ENCODE peak calls at places on chromosomes 3 and 15, in five cellular contexts. L is GM12864, R is cardiac fibroblast, I is brain microvascular endothelial cell, S is IMR-90. D is an unnamed sample.

GRCh38 chr3:53721187-53721946 is 124.9 kb downstream of the CHDH start:
- DNase-seq in L (no peak), R (peak), I (peak), S (peak), D (no peak)

GRCh38 chr3:147960791-147961190 is 551.6 kb downstream of the ZIC1 start:
- DNase-seq in L (no peak), R (no peak), I (no peak), S (no peak), D (no peak)

GRCh38 chr3:108153451-108153981 is 62.7 kb upstream of the CD47 start:
- DNase-seq in L (peak), R (peak), I (peak), S (peak), D (peak)

GRCh38 chr3:50068134-50068533 is 20.6 kb upstream of the RBM5 start:
- DNase-seq in L (no peak), R (no peak), I (peak), S (peak), D (no peak)

GRCh38 chr15:49145651-49146609 is 9.5 kb downstream of the COPS2 start:
- DNase-seq in L (no peak), R (peak), I (peak), S (peak), D (peak)

GRCh38 chr3:194095464-194095863 is 40.5 kb upstream of the HES1 start:
- DNase-seq in L (no peak), R (no peak), I (no peak), S (no peak), D (peak)

GRCh38 chr3:133540896-133541674 is 32.4 kb upstream of the CDV3 start:
- DNase-seq in L (no peak), R (peak), I (no peak), S (peak), D (peak)

GRCh38 chr15:25508369-25509002 is 69.7 kb upstream of the UBE3A start:
- DNase-seq in L (no peak), R (peak), I (peak), S (peak), D (peak)

GRCh38 chr3:163218336-163218735 is 1721.7 kb downstream of the OTOL1 start:
- DNase-seq in L (no peak), R (no peak), I (no peak), S (no peak), D (no peak)

GRCh38 chr15:67134577-67135492 is 69.4 kb downstream of the SMAD3 start:
- DNase-seq in L (no peak), R (no peak), I (no peak), S (no peak), D (no peak)

GRCh38 chr3:63791974-63792373 is 27.1 kb upstream of the C3orf49 start:
- DNase-seq in L (no peak), R (peak), I (peak), S (peak), D (peak)

GRCh38 chr3:184377374-184377773 is 633 bp downstream of the THPO start:
- DNase-seq in L (no peak), R (no peak), I (no peak), S (no peak), D (no peak)

GRCh38 chr15:49458145-49458544 is 35.1 kb downstream of the FGF7 start:
- DNase-seq in L (no peak), R (peak), I (no peak), S (peak), D (no peak)

GRCh38 chr3:182105875-182106274 is 394.1 kb downstream of the SOX2 start:
- DNase-seq in L (no peak), R (no peak), I (no peak), S (no peak), D (no peak)

GRCh38 chr3:194512895-194513601 is 26.2 kb upstream of the ATP13A3 start:
- DNase-seq in L (no peak), R (no peak), I (no peak), S (no peak), D (no peak)

GRCh38 chr3:132344666-132345280 is 27.6 kb downstream of the ACP3 start:
- DNase-seq in L (no peak), R (peak), I (no peak), S (peak), D (no peak)

GRCh38 chr3:48427630-48427962 is 2.3 kb downstream of the PLXNB1 start:
- DNase-seq in L (no peak), R (no peak), I (no peak), S (no peak), D (no peak)

GRCh38 chr3:48426944-48427629 is 2.8 kb downstream of the PLXNB1 start:
- DNase-seq in L (no peak), R (peak), I (no peak), S (no peak), D (no peak)

GRCh38 chr3:48425281-48425812 is 4.5 kb downstream of the PLXNB1 start:
- DNase-seq in L (no peak), R (no peak), I (no peak), S (no peak), D (no peak)

GRCh38 chr3:48428088-48428862 is 1.6 kb downstream of the PLXNB1 start:
- DNase-seq in L (no peak), R (no peak), I (no peak), S (no peak), D (no peak)

DNA sequence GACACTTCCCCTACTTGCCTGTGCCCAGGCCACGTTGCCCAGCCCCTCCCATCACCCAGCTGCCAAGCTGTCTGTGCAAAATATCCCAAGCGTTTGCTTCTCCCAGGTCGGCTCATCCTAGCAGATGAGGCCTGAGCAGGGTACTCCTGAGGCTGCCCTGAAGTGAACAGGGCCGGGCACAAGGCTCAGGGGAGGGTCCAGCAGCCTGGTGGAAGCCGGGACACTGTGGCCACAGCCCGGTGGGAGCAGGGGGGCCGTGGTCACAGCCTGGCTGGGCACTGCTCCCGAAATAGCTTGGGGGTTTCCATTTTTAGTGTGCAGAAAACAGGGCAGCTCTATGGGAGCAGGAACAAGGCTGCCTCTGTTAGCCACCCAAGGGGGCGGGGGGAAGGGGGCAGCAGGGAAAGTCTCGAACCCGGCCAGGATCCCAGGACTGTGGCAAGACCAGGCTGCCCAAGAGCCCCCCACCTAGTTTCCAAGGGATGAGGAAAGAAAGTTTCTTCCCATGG is 3.4 kb downstream of the PLXNB1 start:
- DNase-seq in L (no peak), R (no peak), I (no peak), S (no peak), D (no peak)
- H3K4me3 ChIP-seq in L (no peak), R (no peak), I (no peak), S (no peak), D (no peak)

GRCh38 chr3:117706037-117706436 is 996.5 kb downstream of the TUSC7 start:
- DNase-seq in L (no peak), R (peak), I (peak), S (peak), D (peak)

GRCh38 chr3:117699058-117699457 is 989.5 kb downstream of the TUSC7 start:
- DNase-seq in L (no peak), R (no peak), I (no peak), S (no peak), D (no peak)

GRCh38 chr3:117696871-117697270 is 987.3 kb downstream of the TUSC7 start:
- DNase-seq in L (no peak), R (no peak), I (no peak), S (no peak), D (no peak)

GRCh38 chr3:117695871-117696270 is 986.3 kb downstream of the TUSC7 start:
- DNase-seq in L (no peak), R (no peak), I (no peak), S (no peak), D (no peak)

DNA sequence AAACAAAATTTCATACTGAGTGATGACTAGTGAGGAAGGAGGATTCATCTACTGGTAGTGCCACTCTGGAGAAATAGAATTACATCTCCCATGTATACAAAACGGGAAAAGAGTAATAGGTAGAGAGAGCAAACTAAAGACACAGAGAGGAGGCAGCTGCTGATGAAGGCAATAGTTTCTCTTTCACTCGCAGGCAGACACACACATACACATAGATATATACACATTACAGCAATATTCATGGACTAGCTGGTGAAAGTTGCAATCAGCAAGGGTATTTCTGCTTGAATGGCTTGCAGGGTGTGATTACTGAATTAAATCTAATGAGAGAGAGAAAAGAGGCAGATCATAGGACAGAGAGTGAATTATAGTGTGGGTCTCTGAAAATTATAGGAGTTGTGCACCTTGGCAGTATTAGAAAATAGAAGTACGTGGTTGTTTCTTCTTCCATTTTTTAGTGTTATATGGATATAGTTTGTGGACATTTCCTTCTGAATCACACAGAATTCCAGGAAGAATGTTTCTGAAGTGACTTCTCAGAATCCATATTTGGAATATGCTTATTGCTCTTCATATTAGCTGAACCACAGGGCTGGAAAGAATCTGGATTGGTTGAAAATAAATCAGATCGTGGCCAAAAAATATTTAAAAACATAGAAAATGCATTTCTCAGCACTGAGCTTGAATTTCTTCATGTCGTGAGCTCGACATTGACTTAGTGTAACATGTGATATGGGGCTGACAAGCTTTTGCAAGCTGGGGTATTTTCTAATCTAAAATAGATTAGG is 991.2 kb downstream of the TUSC7 start:
- DNase-seq in L (no peak), R (no peak), I (no peak), S (peak), D (no peak)
- H3K4me3 ChIP-seq in L (no peak), R (no peak), I (no peak), S (peak), D (no peak)

GRCh38 chr3:15330031-15330596 is 2.3 kb downstream of the SH3BP5 start:
- DNase-seq in L (no peak), R (no peak), I (peak), S (peak), D (peak)
- H3K4me3 ChIP-seq in L (peak), R (no peak), I (peak), S (no peak), D (peak)

GRCh38 chr3:100588251-100588650 is 21.1 kb upstream of the ADGRG7 start:
- DNase-seq in L (no peak), R (no peak), I (no peak), S (no peak), D (no peak)

GRCh38 chr3:100586832-100587231 is 22.6 kb upstream of the ADGRG7 start:
- DNase-seq in L (no peak), R (no peak), I (no peak), S (no peak), D (no peak)

GRCh38 chr3:100590840-100591147 is 18.6 kb upstream of the ADGRG7 start:
- DNase-seq in L (no peak), R (no peak), I (no peak), S (no peak), D (no peak)

GRCh38 chr3:100591411-100591810 is 18.0 kb upstream of the ADGRG7 start:
- DNase-seq in L (no peak), R (no peak), I (no peak), S (no peak), D (no peak)

DNA sequence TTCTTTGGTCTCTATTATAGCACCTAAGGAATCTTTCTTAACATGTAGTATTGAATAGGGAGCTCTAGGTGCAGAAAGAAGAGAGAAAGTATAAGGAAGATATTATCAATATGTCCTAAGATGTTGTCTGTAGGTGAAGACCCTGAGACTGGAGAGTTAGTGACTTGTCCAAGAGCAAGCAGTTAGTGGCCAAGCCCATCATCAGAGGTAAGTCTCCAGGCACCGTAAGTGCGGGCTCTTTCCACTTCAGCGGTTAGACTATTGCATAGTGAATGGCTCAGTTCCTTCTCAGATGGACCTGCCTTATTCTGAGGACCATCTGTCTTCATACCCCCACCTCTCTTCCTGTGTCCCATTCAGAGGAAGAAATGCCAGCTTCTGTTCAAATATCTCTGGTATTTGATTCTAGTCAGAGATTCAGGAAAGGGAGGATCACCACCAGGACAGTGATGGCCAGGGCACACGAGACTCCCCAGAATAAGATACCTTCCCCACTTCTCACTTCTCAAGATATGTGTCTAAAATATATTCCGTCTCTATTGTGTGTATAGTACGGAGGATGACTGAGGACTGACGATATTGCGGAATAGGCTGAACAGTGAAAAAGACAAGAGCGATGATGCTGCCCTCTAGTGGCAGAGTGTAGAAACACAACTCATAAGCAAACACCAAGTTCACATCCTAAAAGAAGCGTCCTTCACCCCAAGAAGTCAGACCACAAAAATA is 19.1 kb upstream of the ADGRG7 start:
- DNase-seq in L (no peak), R (peak), I (peak), S (peak), D (peak)
- H3K4me3 ChIP-seq in L (no peak), R (peak), I (peak), S (no peak), D (no peak)

GRCh38 chr15:28107894-28108255 is 8.8 kb upstream of the OCA2 start:
- DNase-seq in L (no peak), R (no peak), I (no peak), S (no peak), D (no peak)

GRCh38 chr15:28105793-28106192 is 6.7 kb upstream of the OCA2 start:
- DNase-seq in L (no peak), R (no peak), I (no peak), S (no peak), D (no peak)

GRCh38 chr15:28107111-28107893 is 8.2 kb upstream of the OCA2 start:
- DNase-seq in L (no peak), R (peak), I (no peak), S (no peak), D (peak)

GRCh38 chr15:28105224-28105791 is 6.2 kb upstream of the OCA2 start:
- DNase-seq in L (no peak), R (no peak), I (no peak), S (no peak), D (no peak)

DNA sequence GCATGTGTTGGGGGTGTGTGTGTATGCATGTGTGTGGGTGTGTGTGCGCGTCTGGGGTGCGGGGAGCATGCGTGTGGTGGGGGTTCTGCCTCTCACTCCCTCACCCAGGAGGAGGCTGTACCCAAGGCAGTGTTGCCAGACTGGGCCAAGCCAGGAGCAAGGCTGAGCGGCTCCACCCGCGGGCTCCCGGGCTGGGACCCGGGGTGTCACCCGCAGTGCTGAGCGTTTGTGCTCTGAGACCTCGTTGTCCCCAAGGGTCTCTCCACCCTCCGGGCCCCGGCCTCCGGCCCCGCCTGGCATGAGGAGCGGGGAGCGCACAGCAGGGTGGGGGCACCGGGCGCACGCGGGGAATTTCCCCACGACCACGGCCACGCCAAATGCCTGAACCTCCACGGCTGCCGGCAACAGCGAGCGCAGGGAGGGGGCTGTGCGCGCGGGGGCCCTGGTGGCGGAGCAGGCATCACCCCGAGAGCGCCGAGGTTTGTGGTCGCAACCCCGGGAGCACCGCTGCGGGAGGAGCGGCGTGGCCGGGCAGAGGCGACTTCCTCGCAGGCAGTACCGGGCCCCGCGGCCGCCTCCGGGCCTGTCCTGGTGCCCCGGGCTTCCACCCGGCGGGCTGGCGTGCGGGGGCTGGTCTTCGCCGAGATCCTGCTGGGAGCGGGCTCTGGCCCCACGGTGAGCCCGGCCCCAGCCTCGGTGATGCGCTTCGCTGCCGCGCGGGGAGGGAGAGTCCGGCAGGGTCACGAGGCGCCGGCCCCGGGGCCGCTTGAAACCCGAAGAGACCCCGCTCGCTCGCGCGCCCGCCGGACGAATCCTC is 7.4 kb upstream of the OCA2 start:
- DNase-seq in L (no peak), R (no peak), I (no peak), S (no peak), D (no peak)
- H3K4me3 ChIP-seq in L (peak), R (peak), I (peak), S (peak), D (peak)

GRCh38 chr3:177357352-177358084 is 160.2 kb upstream of the TBL1XR1 start:
- DNase-seq in L (no peak), R (peak), I (peak), S (peak), D (peak)

GRCh38 chr3:177356113-177356512 is 158.8 kb upstream of the TBL1XR1 start:
- DNase-seq in L (no peak), R (no peak), I (no peak), S (no peak), D (no peak)

GRCh38 chr3:177359601-177360357 is 162.5 kb upstream of the TBL1XR1 start:
- DNase-seq in L (peak), R (peak), I (peak), S (peak), D (peak)

GRCh38 chr3:177358968-177359600 is 161.8 kb upstream of the TBL1XR1 start:
- DNase-seq in L (no peak), R (peak), I (no peak), S (no peak), D (peak)

DNA sequence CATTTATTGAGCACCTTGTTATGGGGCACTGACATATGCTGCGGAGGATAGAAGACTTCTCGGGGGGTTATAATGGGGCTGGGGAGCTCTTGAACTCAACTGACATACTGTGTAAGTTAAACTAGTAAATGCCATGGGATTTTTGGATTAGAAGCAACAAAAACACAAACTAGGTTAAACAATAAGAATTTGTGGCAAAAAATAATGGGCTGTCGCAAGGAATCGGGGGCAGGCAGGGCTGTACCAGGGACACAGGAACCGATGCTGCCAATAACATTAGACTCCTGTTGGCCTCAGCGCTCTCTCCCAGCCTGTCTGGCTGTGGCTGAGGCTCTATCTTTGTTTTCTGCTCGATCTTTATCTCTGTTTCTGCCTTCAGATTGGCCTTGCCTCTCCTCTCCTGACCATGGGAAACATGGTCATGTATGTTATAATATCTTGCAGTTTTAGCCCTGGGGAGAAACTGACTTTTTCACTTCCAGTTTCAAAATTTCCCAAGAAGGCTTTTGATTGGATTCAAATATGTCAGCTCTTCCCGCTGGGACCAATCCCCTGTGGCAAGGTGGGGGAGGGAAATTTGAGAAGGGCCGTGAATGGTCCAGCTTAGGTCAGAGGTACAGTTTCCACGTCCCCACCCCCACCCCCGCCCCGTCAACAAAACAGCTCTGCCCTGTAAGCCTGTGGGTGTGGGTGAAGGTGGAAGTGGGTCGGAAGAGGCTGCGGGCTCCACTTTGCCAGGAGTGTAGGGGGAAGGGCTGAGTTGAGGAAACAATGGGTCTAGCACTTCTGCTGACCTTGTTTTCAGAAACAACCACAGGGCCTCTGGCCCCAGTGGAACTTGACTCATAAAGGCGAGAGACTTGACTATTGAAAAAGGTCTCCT is 161.0 kb upstream of the TBL1XR1 start:
- DNase-seq in L (peak), R (peak), I (peak), S (peak), D (peak)
- H3K4me3 ChIP-seq in L (peak), R (peak), I (no peak), S (no peak), D (peak)

DNA sequence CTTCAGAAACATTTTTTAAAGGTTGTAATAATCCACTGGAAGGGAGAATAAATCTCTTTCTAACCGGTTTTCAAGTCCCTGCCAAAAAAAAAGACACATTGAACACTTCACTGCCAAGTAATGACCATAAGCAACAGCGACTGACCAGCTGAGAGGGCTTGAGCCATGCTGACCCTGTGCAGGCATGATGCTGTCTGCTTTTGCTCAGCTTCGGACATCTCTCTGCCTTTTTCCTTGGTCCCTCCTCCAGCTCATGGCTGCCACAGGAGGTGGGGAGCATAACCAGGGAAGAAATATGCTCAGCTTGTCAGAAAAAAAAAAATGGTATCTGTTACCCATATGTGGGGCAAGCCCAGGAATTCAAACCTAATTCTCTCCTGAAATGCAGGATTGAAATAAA is 1.5 kb downstream of the IGSF10 start:
- DNase-seq in L (no peak), R (no peak), I (no peak), S (no peak), D (no peak)
- H3K4me3 ChIP-seq in L (no peak), R (no peak), I (no peak), S (no peak), D (no peak)